ENCODE peak calls at places on chromosomes 6 and 20, in seven cellular contexts. One of them, this sample, is unnamed.

GRCh38 chr6:169789944-169790927 is 38.8 kb downstream of the ERMARD start:
- DNase-seq in left ventricle myocardium inferior: peak
- DNase-seq in NCI-H510A: peak
- DNase-seq in stimulated activated CD4-positive, alpha-beta T cell treated with anti-CD3 and anti-CD28 coated beads, Interleukin-1b, Interleukin-23, amount 100 ng/mL, for 1 hour: peak
- DNase-seq in NCI-H1092: peak
- DNase-seq in NCI-H460: peak
- DNase-seq in naive thymus-derived CD8-positive, alpha-beta T cell: peak
- DNase-seq in this sample: peak

GRCh38 chr20:40880063-40880715 is 148.4 kb upstream of the TOP1 start:
- DNase-seq in left ventricle myocardium inferior: no peak
- DNase-seq in NCI-H510A: no peak
- DNase-seq in stimulated activated CD4-positive, alpha-beta T cell treated with anti-CD3 and anti-CD28 coated beads, Interleukin-1b, Interleukin-23, amount 100 ng/mL, for 1 hour: no peak
- DNase-seq in NCI-H1092: no peak
- DNase-seq in NCI-H460: no peak
- DNase-seq in naive thymus-derived CD8-positive, alpha-beta T cell: no peak
- DNase-seq in this sample: no peak

GRCh38 chr6:71888720-71889340 is 2.5 kb downstream of the RIMS1 start:
- DNase-seq in left ventricle myocardium inferior: no peak
- DNase-seq in NCI-H510A: no peak
- DNase-seq in stimulated activated CD4-positive, alpha-beta T cell treated with anti-CD3 and anti-CD28 coated beads, Interleukin-1b, Interleukin-23, amount 100 ng/mL, for 1 hour: no peak
- DNase-seq in NCI-H1092: no peak
- DNase-seq in NCI-H460: no peak
- DNase-seq in naive thymus-derived CD8-positive, alpha-beta T cell: no peak
- DNase-seq in this sample: no peak

GRCh38 chr6:29705389-29706231 is 17.6 kb upstream of the HLA-F start:
- DNase-seq in left ventricle myocardium inferior: no peak
- DNase-seq in NCI-H510A: no peak
- DNase-seq in stimulated activated CD4-positive, alpha-beta T cell treated with anti-CD3 and anti-CD28 coated beads, Interleukin-1b, Interleukin-23, amount 100 ng/mL, for 1 hour: no peak
- DNase-seq in NCI-H1092: no peak
- DNase-seq in NCI-H460: peak
- DNase-seq in naive thymus-derived CD8-positive, alpha-beta T cell: peak
- DNase-seq in this sample: peak

GRCh38 chr20:20664795-20665194 is 47.6 kb downstream of the RALGAPA2 start:
- DNase-seq in left ventricle myocardium inferior: no peak
- DNase-seq in NCI-H510A: no peak
- DNase-seq in stimulated activated CD4-positive, alpha-beta T cell treated with anti-CD3 and anti-CD28 coated beads, Interleukin-1b, Interleukin-23, amount 100 ng/mL, for 1 hour: no peak
- DNase-seq in NCI-H1092: no peak
- DNase-seq in NCI-H460: peak
- DNase-seq in naive thymus-derived CD8-positive, alpha-beta T cell: peak
- DNase-seq in this sample: no peak

GRCh38 chr6:25311251-25311910 is 32.2 kb downstream of the CARMIL1 start:
- DNase-seq in left ventricle myocardium inferior: no peak
- DNase-seq in NCI-H510A: no peak
- DNase-seq in stimulated activated CD4-positive, alpha-beta T cell treated with anti-CD3 and anti-CD28 coated beads, Interleukin-1b, Interleukin-23, amount 100 ng/mL, for 1 hour: no peak
- DNase-seq in NCI-H1092: no peak
- DNase-seq in NCI-H460: no peak
- DNase-seq in naive thymus-derived CD8-positive, alpha-beta T cell: no peak
- DNase-seq in this sample: no peak

GRCh38 chr20:55514498-55514897 is 490.8 kb downstream of the CBLN4 start:
- DNase-seq in left ventricle myocardium inferior: no peak
- DNase-seq in NCI-H510A: no peak
- DNase-seq in stimulated activated CD4-positive, alpha-beta T cell treated with anti-CD3 and anti-CD28 coated beads, Interleukin-1b, Interleukin-23, amount 100 ng/mL, for 1 hour: no peak
- DNase-seq in NCI-H1092: no peak
- DNase-seq in NCI-H460: no peak
- DNase-seq in naive thymus-derived CD8-positive, alpha-beta T cell: no peak
- DNase-seq in this sample: no peak

GRCh38 chr20:37892001-37892400 is 10.9 kb upstream of the VSTM2L start:
- DNase-seq in left ventricle myocardium inferior: no peak
- DNase-seq in NCI-H510A: no peak
- DNase-seq in stimulated activated CD4-positive, alpha-beta T cell treated with anti-CD3 and anti-CD28 coated beads, Interleukin-1b, Interleukin-23, amount 100 ng/mL, for 1 hour: no peak
- DNase-seq in NCI-H1092: no peak
- DNase-seq in NCI-H460: no peak
- DNase-seq in naive thymus-derived CD8-positive, alpha-beta T cell: no peak
- DNase-seq in this sample: no peak

GRCh38 chr20:46657618-46658017 is 6.4 kb upstream of the SLC13A3 start:
- DNase-seq in left ventricle myocardium inferior: no peak
- DNase-seq in NCI-H510A: no peak
- DNase-seq in stimulated activated CD4-positive, alpha-beta T cell treated with anti-CD3 and anti-CD28 coated beads, Interleukin-1b, Interleukin-23, amount 100 ng/mL, for 1 hour: no peak
- DNase-seq in NCI-H1092: no peak
- DNase-seq in NCI-H460: no peak
- DNase-seq in naive thymus-derived CD8-positive, alpha-beta T cell: no peak
- DNase-seq in this sample: no peak

GRCh38 chr20:50776122-50776795 is 18.6 kb upstream of the BCAS4 start:
- DNase-seq in left ventricle myocardium inferior: no peak
- DNase-seq in NCI-H510A: no peak
- DNase-seq in stimulated activated CD4-positive, alpha-beta T cell treated with anti-CD3 and anti-CD28 coated beads, Interleukin-1b, Interleukin-23, amount 100 ng/mL, for 1 hour: no peak
- DNase-seq in NCI-H1092: no peak
- DNase-seq in NCI-H460: no peak
- DNase-seq in naive thymus-derived CD8-positive, alpha-beta T cell: no peak
- DNase-seq in this sample: no peak

GRCh38 chr6:162943369-162943768 is 215.6 kb downstream of the PACRG start:
- DNase-seq in left ventricle myocardium inferior: no peak
- DNase-seq in NCI-H510A: no peak
- DNase-seq in stimulated activated CD4-positive, alpha-beta T cell treated with anti-CD3 and anti-CD28 coated beads, Interleukin-1b, Interleukin-23, amount 100 ng/mL, for 1 hour: no peak
- DNase-seq in NCI-H1092: no peak
- DNase-seq in NCI-H460: no peak
- DNase-seq in naive thymus-derived CD8-positive, alpha-beta T cell: no peak
- DNase-seq in this sample: no peak

GRCh38 chr20:18019068-18019467 is 38.6 kb downstream of the OVOL2 start:
- DNase-seq in left ventricle myocardium inferior: no peak
- DNase-seq in NCI-H510A: no peak
- DNase-seq in stimulated activated CD4-positive, alpha-beta T cell treated with anti-CD3 and anti-CD28 coated beads, Interleukin-1b, Interleukin-23, amount 100 ng/mL, for 1 hour: no peak
- DNase-seq in NCI-H1092: no peak
- DNase-seq in NCI-H460: no peak
- DNase-seq in naive thymus-derived CD8-positive, alpha-beta T cell: peak
- DNase-seq in this sample: peak

GRCh38 chr6:44127186-44128019 is at the start of the genes MRPL14 and TMEM63B:
- DNase-seq in left ventricle myocardium inferior: peak
- DNase-seq in NCI-H510A: peak
- DNase-seq in stimulated activated CD4-positive, alpha-beta T cell treated with anti-CD3 and anti-CD28 coated beads, Interleukin-1b, Interleukin-23, amount 100 ng/mL, for 1 hour: peak
- DNase-seq in NCI-H1092: peak
- DNase-seq in NCI-H460: peak
- DNase-seq in naive thymus-derived CD8-positive, alpha-beta T cell: peak
- DNase-seq in this sample: peak

GRCh38 chr6:16851758-16852157 is 90.5 kb upstream of the ATXN1 start:
- DNase-seq in left ventricle myocardium inferior: no peak
- DNase-seq in NCI-H510A: no peak
- DNase-seq in stimulated activated CD4-positive, alpha-beta T cell treated with anti-CD3 and anti-CD28 coated beads, Interleukin-1b, Interleukin-23, amount 100 ng/mL, for 1 hour: no peak
- DNase-seq in NCI-H1092: no peak
- DNase-seq in NCI-H460: no peak
- DNase-seq in naive thymus-derived CD8-positive, alpha-beta T cell: no peak
- DNase-seq in this sample: no peak

GRCh38 chr6:165920896-165921671 is 246.6 kb downstream of the TBXT start:
- DNase-seq in left ventricle myocardium inferior: no peak
- DNase-seq in NCI-H510A: no peak
- DNase-seq in stimulated activated CD4-positive, alpha-beta T cell treated with anti-CD3 and anti-CD28 coated beads, Interleukin-1b, Interleukin-23, amount 100 ng/mL, for 1 hour: no peak
- DNase-seq in NCI-H1092: no peak
- DNase-seq in NCI-H460: no peak
- DNase-seq in naive thymus-derived CD8-positive, alpha-beta T cell: no peak
- DNase-seq in this sample: no peak

GRCh38 chr6:56021943-56022342 is 146.6 kb upstream of the BMP5 start:
- DNase-seq in left ventricle myocardium inferior: no peak
- DNase-seq in NCI-H510A: no peak
- DNase-seq in stimulated activated CD4-positive, alpha-beta T cell treated with anti-CD3 and anti-CD28 coated beads, Interleukin-1b, Interleukin-23, amount 100 ng/mL, for 1 hour: no peak
- DNase-seq in NCI-H1092: no peak
- DNase-seq in NCI-H460: no peak
- DNase-seq in naive thymus-derived CD8-positive, alpha-beta T cell: no peak
- DNase-seq in this sample: no peak

GRCh38 chr6:132199343-132199742 is 201.9 kb downstream of the MOXD1 start:
- DNase-seq in left ventricle myocardium inferior: no peak
- DNase-seq in NCI-H510A: no peak
- DNase-seq in stimulated activated CD4-positive, alpha-beta T cell treated with anti-CD3 and anti-CD28 coated beads, Interleukin-1b, Interleukin-23, amount 100 ng/mL, for 1 hour: no peak
- DNase-seq in NCI-H1092: no peak
- DNase-seq in NCI-H460: no peak
- DNase-seq in naive thymus-derived CD8-positive, alpha-beta T cell: no peak
- DNase-seq in this sample: no peak

GRCh38 chr20:36542019-36542488 is 735 bp downstream of the MYL9 start:
- DNase-seq in left ventricle myocardium inferior: no peak
- DNase-seq in NCI-H510A: peak
- DNase-seq in stimulated activated CD4-positive, alpha-beta T cell treated with anti-CD3 and anti-CD28 coated beads, Interleukin-1b, Interleukin-23, amount 100 ng/mL, for 1 hour: no peak
- DNase-seq in NCI-H1092: no peak
- DNase-seq in NCI-H460: no peak
- DNase-seq in naive thymus-derived CD8-positive, alpha-beta T cell: no peak
- DNase-seq in this sample: no peak

GRCh38 chr6:106540907-106541306 is 88.4 kb downstream of the RTN4IP1 start:
- DNase-seq in left ventricle myocardium inferior: no peak
- DNase-seq in NCI-H510A: no peak
- DNase-seq in stimulated activated CD4-positive, alpha-beta T cell treated with anti-CD3 and anti-CD28 coated beads, Interleukin-1b, Interleukin-23, amount 100 ng/mL, for 1 hour: no peak
- DNase-seq in NCI-H1092: no peak
- DNase-seq in NCI-H460: no peak
- DNase-seq in naive thymus-derived CD8-positive, alpha-beta T cell: no peak
- DNase-seq in this sample: no peak

GRCh38 chr6:159577564-159577963 is 115.5 kb downstream of the SOD2 start:
- DNase-seq in left ventricle myocardium inferior: no peak
- DNase-seq in NCI-H510A: no peak
- DNase-seq in stimulated activated CD4-positive, alpha-beta T cell treated with anti-CD3 and anti-CD28 coated beads, Interleukin-1b, Interleukin-23, amount 100 ng/mL, for 1 hour: no peak
- DNase-seq in NCI-H1092: no peak
- DNase-seq in NCI-H460: no peak
- DNase-seq in naive thymus-derived CD8-positive, alpha-beta T cell: no peak
- DNase-seq in this sample: no peak

GRCh38 chr6:167956983-167957492 is 40.4 kb upstream of the KIF25 start:
- DNase-seq in left ventricle myocardium inferior: no peak
- DNase-seq in NCI-H510A: no peak
- DNase-seq in stimulated activated CD4-positive, alpha-beta T cell treated with anti-CD3 and anti-CD28 coated beads, Interleukin-1b, Interleukin-23, amount 100 ng/mL, for 1 hour: no peak
- DNase-seq in NCI-H1092: no peak
- DNase-seq in NCI-H460: no peak
- DNase-seq in naive thymus-derived CD8-positive, alpha-beta T cell: no peak
- DNase-seq in this sample: no peak

GRCh38 chr6:34576286-34576955 is 20.3 kb upstream of the SPDEF start:
- DNase-seq in left ventricle myocardium inferior: no peak
- DNase-seq in NCI-H510A: no peak
- DNase-seq in stimulated activated CD4-positive, alpha-beta T cell treated with anti-CD3 and anti-CD28 coated beads, Interleukin-1b, Interleukin-23, amount 100 ng/mL, for 1 hour: no peak
- DNase-seq in NCI-H1092: no peak
- DNase-seq in NCI-H460: no peak
- DNase-seq in naive thymus-derived CD8-positive, alpha-beta T cell: no peak
- DNase-seq in this sample: no peak

GRCh38 chr6:42911171-42912021 is 4.5 kb upstream of the PTCRA start:
- DNase-seq in left ventricle myocardium inferior: no peak
- DNase-seq in NCI-H510A: no peak
- DNase-seq in stimulated activated CD4-positive, alpha-beta T cell treated with anti-CD3 and anti-CD28 coated beads, Interleukin-1b, Interleukin-23, amount 100 ng/mL, for 1 hour: no peak
- DNase-seq in NCI-H1092: no peak
- DNase-seq in NCI-H460: no peak
- DNase-seq in naive thymus-derived CD8-positive, alpha-beta T cell: no peak
- DNase-seq in this sample: no peak

GRCh38 chr20:40816039-40816352 is 127.0 kb upstream of the MAFB start:
- DNase-seq in left ventricle myocardium inferior: no peak
- DNase-seq in NCI-H510A: no peak
- DNase-seq in stimulated activated CD4-positive, alpha-beta T cell treated with anti-CD3 and anti-CD28 coated beads, Interleukin-1b, Interleukin-23, amount 100 ng/mL, for 1 hour: no peak
- DNase-seq in NCI-H1092: no peak
- DNase-seq in NCI-H460: no peak
- DNase-seq in naive thymus-derived CD8-positive, alpha-beta T cell: no peak
- DNase-seq in this sample: no peak

GRCh38 chr6:125834347-125834746 is 43.6 kb downstream of the NCOA7 start:
- DNase-seq in left ventricle myocardium inferior: no peak
- DNase-seq in NCI-H510A: no peak
- DNase-seq in stimulated activated CD4-positive, alpha-beta T cell treated with anti-CD3 and anti-CD28 coated beads, Interleukin-1b, Interleukin-23, amount 100 ng/mL, for 1 hour: no peak
- DNase-seq in NCI-H1092: no peak
- DNase-seq in NCI-H460: no peak
- DNase-seq in naive thymus-derived CD8-positive, alpha-beta T cell: peak
- DNase-seq in this sample: peak

GRCh38 chr20:45358282-45359068 is 4.5 kb upstream of the SYS1 start:
- DNase-seq in left ventricle myocardium inferior: peak
- DNase-seq in NCI-H510A: no peak
- DNase-seq in stimulated activated CD4-positive, alpha-beta T cell treated with anti-CD3 and anti-CD28 coated beads, Interleukin-1b, Interleukin-23, amount 100 ng/mL, for 1 hour: no peak
- DNase-seq in NCI-H1092: no peak
- DNase-seq in NCI-H460: no peak
- DNase-seq in naive thymus-derived CD8-positive, alpha-beta T cell: no peak
- DNase-seq in this sample: no peak

GRCh38 chr6:56199956-56200355 is 47.4 kb downstream of the COL21A1 start:
- DNase-seq in left ventricle myocardium inferior: no peak
- DNase-seq in NCI-H510A: no peak
- DNase-seq in stimulated activated CD4-positive, alpha-beta T cell treated with anti-CD3 and anti-CD28 coated beads, Interleukin-1b, Interleukin-23, amount 100 ng/mL, for 1 hour: no peak
- DNase-seq in NCI-H1092: no peak
- DNase-seq in NCI-H460: no peak
- DNase-seq in naive thymus-derived CD8-positive, alpha-beta T cell: no peak
- DNase-seq in this sample: no peak

GRCh38 chr20:24402234-24402633 is 67.2 kb upstream of the SYNDIG1 start:
- DNase-seq in left ventricle myocardium inferior: no peak
- DNase-seq in NCI-H510A: no peak
- DNase-seq in stimulated activated CD4-positive, alpha-beta T cell treated with anti-CD3 and anti-CD28 coated beads, Interleukin-1b, Interleukin-23, amount 100 ng/mL, for 1 hour: no peak
- DNase-seq in NCI-H1092: no peak
- DNase-seq in NCI-H460: no peak
- DNase-seq in naive thymus-derived CD8-positive, alpha-beta T cell: no peak
- DNase-seq in this sample: no peak

GRCh38 chr20:58701431-58702160 is 9.0 kb downstream of the NPEPL1 start:
- DNase-seq in left ventricle myocardium inferior: peak
- DNase-seq in NCI-H510A: no peak
- DNase-seq in stimulated activated CD4-positive, alpha-beta T cell treated with anti-CD3 and anti-CD28 coated beads, Interleukin-1b, Interleukin-23, amount 100 ng/mL, for 1 hour: no peak
- DNase-seq in NCI-H1092: no peak
- DNase-seq in NCI-H460: no peak
- DNase-seq in naive thymus-derived CD8-positive, alpha-beta T cell: no peak
- DNase-seq in this sample: no peak

GRCh38 chr20:2693286-2693995 is 861 bp downstream of the EBF4 start:
- DNase-seq in left ventricle myocardium inferior: peak
- DNase-seq in NCI-H510A: peak
- DNase-seq in stimulated activated CD4-positive, alpha-beta T cell treated with anti-CD3 and anti-CD28 coated beads, Interleukin-1b, Interleukin-23, amount 100 ng/mL, for 1 hour: peak
- DNase-seq in NCI-H1092: peak
- DNase-seq in NCI-H460: no peak
- DNase-seq in naive thymus-derived CD8-positive, alpha-beta T cell: peak
- DNase-seq in this sample: peak

GRCh38 chr20:35088231-35088794 is 4.3 kb downstream of the TRPC4AP start:
- DNase-seq in left ventricle myocardium inferior: no peak
- DNase-seq in NCI-H510A: no peak
- DNase-seq in stimulated activated CD4-positive, alpha-beta T cell treated with anti-CD3 and anti-CD28 coated beads, Interleukin-1b, Interleukin-23, amount 100 ng/mL, for 1 hour: no peak
- DNase-seq in NCI-H1092: no peak
- DNase-seq in NCI-H460: no peak
- DNase-seq in naive thymus-derived CD8-positive, alpha-beta T cell: no peak
- DNase-seq in this sample: no peak

GRCh38 chr20:8454137-8454712 is 322.2 kb downstream of the PLCB1 start:
- DNase-seq in left ventricle myocardium inferior: no peak
- DNase-seq in NCI-H510A: no peak
- DNase-seq in stimulated activated CD4-positive, alpha-beta T cell treated with anti-CD3 and anti-CD28 coated beads, Interleukin-1b, Interleukin-23, amount 100 ng/mL, for 1 hour: no peak
- DNase-seq in NCI-H1092: no peak
- DNase-seq in NCI-H460: peak
- DNase-seq in naive thymus-derived CD8-positive, alpha-beta T cell: no peak
- DNase-seq in this sample: no peak

GRCh38 chr6:147468634-147469033 is 39.9 kb upstream of the SAMD5 start:
- DNase-seq in left ventricle myocardium inferior: no peak
- DNase-seq in NCI-H510A: no peak
- DNase-seq in stimulated activated CD4-positive, alpha-beta T cell treated with anti-CD3 and anti-CD28 coated beads, Interleukin-1b, Interleukin-23, amount 100 ng/mL, for 1 hour: no peak
- DNase-seq in NCI-H1092: no peak
- DNase-seq in NCI-H460: no peak
- DNase-seq in naive thymus-derived CD8-positive, alpha-beta T cell: no peak
- DNase-seq in this sample: no peak

GRCh38 chr6:29811377-29811776 is 16.2 kb upstream of the HLA-G start:
- DNase-seq in left ventricle myocardium inferior: no peak
- DNase-seq in NCI-H510A: no peak
- DNase-seq in stimulated activated CD4-positive, alpha-beta T cell treated with anti-CD3 and anti-CD28 coated beads, Interleukin-1b, Interleukin-23, amount 100 ng/mL, for 1 hour: no peak
- DNase-seq in NCI-H1092: no peak
- DNase-seq in NCI-H460: no peak
- DNase-seq in naive thymus-derived CD8-positive, alpha-beta T cell: no peak
- DNase-seq in this sample: no peak

GRCh38 chr20:1371235-1371782 is 21.5 kb downstream of the FKBP1A start:
- DNase-seq in left ventricle myocardium inferior: no peak
- DNase-seq in NCI-H510A: no peak
- DNase-seq in stimulated activated CD4-positive, alpha-beta T cell treated with anti-CD3 and anti-CD28 coated beads, Interleukin-1b, Interleukin-23, amount 100 ng/mL, for 1 hour: no peak
- DNase-seq in NCI-H1092: no peak
- DNase-seq in NCI-H460: no peak
- DNase-seq in naive thymus-derived CD8-positive, alpha-beta T cell: no peak
- DNase-seq in this sample: no peak

GRCh38 chr20:37282558-37282957 is 6.9 kb upstream of the MANBAL start:
- DNase-seq in left ventricle myocardium inferior: no peak
- DNase-seq in NCI-H510A: no peak
- DNase-seq in stimulated activated CD4-positive, alpha-beta T cell treated with anti-CD3 and anti-CD28 coated beads, Interleukin-1b, Interleukin-23, amount 100 ng/mL, for 1 hour: no peak
- DNase-seq in NCI-H1092: no peak
- DNase-seq in NCI-H460: peak
- DNase-seq in naive thymus-derived CD8-positive, alpha-beta T cell: no peak
- DNase-seq in this sample: no peak

This sample was measured in activated CD8-positive, alpha-beta T cell treated with anti-CD3 and anti-CD28 coated beads, Interleukin-2, amount 10 ng/mL, durations not matched to agents 7 days and 5 days.